ENCODE peak calls at places on chromosomes 7 and 10, in four cellular contexts. One of them, this sample, is unnamed.

GRCh38 chr7:97418312-97418711 is 300.8 kb downstream of the SDHAF3 start:
- DNase-seq in T follicular helper cell: no peak
- DNase-seq in Kasumi-1: no peak
- DNase-seq in NCI-H1092: no peak
- DNase-seq in this sample: no peak

GRCh38 chr7:36303202-36304098 is 86.2 kb upstream of the ANLN start:
- DNase-seq in T follicular helper cell: no peak
- DNase-seq in Kasumi-1: peak; percentile 76
- DNase-seq in NCI-H1092: peak; percentile 95
- DNase-seq in this sample: peak; percentile 92

GRCh38 chr7:45685619-45686240 is 111.6 kb downstream of the ADCY1 start:
- DNase-seq in T follicular helper cell: no peak
- DNase-seq in Kasumi-1: no peak
- DNase-seq in NCI-H1092: no peak
- DNase-seq in this sample: no peak

GRCh38 chr7:98314469-98314868 is 33.0 kb downstream of the BRI3 start:
- DNase-seq in T follicular helper cell: no peak
- DNase-seq in Kasumi-1: no peak
- DNase-seq in NCI-H1092: no peak
- DNase-seq in this sample: no peak

GRCh38 chr7:148116954-148117353 is 473.6 kb upstream of the C7orf33 start:
- DNase-seq in T follicular helper cell: no peak
- DNase-seq in Kasumi-1: no peak
- DNase-seq in NCI-H1092: peak; percentile 12
- DNase-seq in this sample: no peak

GRCh38 chr10:70192325-70192966 is 22.1 kb upstream of the SAR1A start:
- DNase-seq in T follicular helper cell: no peak
- DNase-seq in Kasumi-1: no peak
- DNase-seq in NCI-H1092: no peak
- DNase-seq in this sample: no peak

GRCh38 chr10:35971397-35971796 is 329.3 kb upstream of the FZD8 start:
- DNase-seq in T follicular helper cell: no peak
- DNase-seq in Kasumi-1: no peak
- DNase-seq in NCI-H1092: no peak
- DNase-seq in this sample: no peak

GRCh38 chr10:117226813-117227451 is 14.0 kb upstream of the SLC18A2 start:
- DNase-seq in T follicular helper cell: no peak
- DNase-seq in Kasumi-1: peak; percentile 95
- DNase-seq in NCI-H1092: no peak
- DNase-seq in this sample: no peak

GRCh38 chr7:83119496-83119895 is 43.2 kb downstream of the PCLO start:
- DNase-seq in T follicular helper cell: no peak
- DNase-seq in Kasumi-1: no peak
- DNase-seq in NCI-H1092: no peak
- DNase-seq in this sample: no peak

GRCh38 chr7:81857385-81857784 is 87.5 kb upstream of the HGF start:
- DNase-seq in T follicular helper cell: no peak
- DNase-seq in Kasumi-1: no peak
- DNase-seq in NCI-H1092: no peak
- DNase-seq in this sample: no peak

GRCh38 chr7:38453187-38453586 is 178.0 kb downstream of the AMPH start:
- DNase-seq in T follicular helper cell: no peak
- DNase-seq in Kasumi-1: no peak
- DNase-seq in NCI-H1092: no peak
- DNase-seq in this sample: no peak

GRCh38 chr7:97470726-97471125 is 261.2 kb upstream of the TAC1 start:
- DNase-seq in T follicular helper cell: no peak
- DNase-seq in Kasumi-1: no peak
- DNase-seq in NCI-H1092: no peak
- DNase-seq in this sample: no peak

GRCh38 chr7:108421720-108422331 is 34.4 kb downstream of the NRCAM start:
- DNase-seq in T follicular helper cell: no peak
- DNase-seq in Kasumi-1: no peak
- DNase-seq in NCI-H1092: no peak
- DNase-seq in this sample: no peak

GRCh38 chr7:94418851-94419250 is 24.2 kb downstream of the COL1A2 start:
- DNase-seq in T follicular helper cell: no peak
- DNase-seq in Kasumi-1: no peak
- DNase-seq in NCI-H1092: no peak
- DNase-seq in this sample: no peak

GRCh38 chr7:54798569-54798968 is 39.6 kb upstream of the SEC61G start:
- DNase-seq in T follicular helper cell: no peak
- DNase-seq in Kasumi-1: no peak
- DNase-seq in NCI-H1092: no peak
- DNase-seq in this sample: no peak

GRCh38 chr7:155252388-155252957 is 45.2 kb upstream of the INSIG1 start:
- DNase-seq in T follicular helper cell: no peak
- DNase-seq in Kasumi-1: no peak
- DNase-seq in NCI-H1092: no peak
- DNase-seq in this sample: no peak

GRCh38 chr7:25906760-25907159 is 245.2 kb upstream of the NFE2L3 start:
- DNase-seq in T follicular helper cell: no peak
- DNase-seq in Kasumi-1: no peak
- DNase-seq in NCI-H1092: no peak
- DNase-seq in this sample: no peak

GRCh38 chr10:76675951-76676587 is 961.5 kb downstream of the KCNMA1 start:
- DNase-seq in T follicular helper cell: no peak
- DNase-seq in Kasumi-1: no peak
- DNase-seq in NCI-H1092: no peak
- DNase-seq in this sample: peak; percentile 2

GRCh38 chr7:27160147-27160545 is 3.7 kb upstream of the HOXA7 start:
- DNase-seq in T follicular helper cell: no peak
- DNase-seq in Kasumi-1: no peak
- DNase-seq in NCI-H1092: peak; percentile 59
- DNase-seq in this sample: no peak

GRCh38 chr7:66894463-66895080 is 26.5 kb upstream of the TMEM248 start:
- DNase-seq in T follicular helper cell: no peak
- DNase-seq in Kasumi-1: peak; percentile 37
- DNase-seq in NCI-H1092: no peak
- DNase-seq in this sample: no peak

GRCh38 chr7:513521-514166 is 6.0 kb downstream of the PDGFA start:
- DNase-seq in T follicular helper cell: no peak
- DNase-seq in Kasumi-1: no peak
- DNase-seq in NCI-H1092: no peak
- DNase-seq in this sample: no peak

GRCh38 chr10:100204370-100204769 is 18.5 kb upstream of the ERLIN1 start:
- DNase-seq in T follicular helper cell: no peak
- DNase-seq in Kasumi-1: no peak
- DNase-seq in NCI-H1092: no peak
- DNase-seq in this sample: no peak

GRCh38 chr10:45373783-45374450 is at the start of gene ALOX5:
- DNase-seq in T follicular helper cell: no peak
- DNase-seq in Kasumi-1: peak; percentile 24
- DNase-seq in NCI-H1092: peak; percentile 65
- DNase-seq in this sample: no peak